ENCODE peak calls at places on chromosomes 11 and 22, in five cellular contexts. C, O, B, R and F are unnamed samples.

GRCh38 chr11:560305-561147 is at the start of the genes LMNTD2 and RASSF7:
- DNase-seq in R (peak), C (peak), O (peak), B (peak), F (peak)

GRCh38 chr22:29670615-29671014 is 49.2 kb upstream of the CABP7 start:
- DNase-seq in O (no peak), R (no peak), C (no peak), B (no peak), F (no peak)

GRCh38 chr22:20652130-20652529 is 121.8 kb upstream of the SERPIND1 start:
- DNase-seq in R (no peak), O (no peak), C (no peak), B (no peak), F (no peak)

GRCh38 chr11:123473941-123474668 is 44.0 kb downstream of the GRAMD1B start:
- DNase-seq in O (peak), R (no peak), C (no peak), B (no peak), F (no peak)

GRCh38 chr22:28053871-28054621 is 135.0 kb upstream of the PITPNB start:
- DNase-seq in B (no peak), O (no peak), C (no peak), R (no peak), F (no peak)

GRCh38 chr11:66685276-66686099 is 7.8 kb upstream of the RBM4B start:
- DNase-seq in C (no peak), O (no peak), R (no peak), B (no peak), F (no peak)

GRCh38 chr11:28017816-28018215 is 90.1 kb downstream of the KIF18A start:
- DNase-seq in R (no peak), B (no peak), C (no peak), O (no peak), F (no peak)

GRCh38 chr11:119538748-119539147 is 115.8 kb upstream of the THY1 start:
- DNase-seq in R (no peak), O (no peak), C (no peak), B (no peak), F (no peak)

GRCh38 chr22:23825246-23825905 is 13.4 kb downstream of the DERL3 start:
- DNase-seq in C (no peak), O (no peak), R (no peak), B (no peak), F (no peak)

GRCh38 chr11:11243790-11244469 is 109.1 kb downstream of the CSNK2A3 start:
- DNase-seq in B (no peak), R (peak), O (no peak), C (peak), F (peak)

GRCh38 chr11:57240757-57241156 is 3.7 kb upstream of the APLNR start:
- DNase-seq in R (no peak), C (no peak), B (no peak), O (no peak), F (no peak)

GRCh38 chr11:62539238-62539925 is 7.2 kb downstream of the AHNAK start:
- DNase-seq in B (peak), R (peak), O (peak), C (no peak), F (no peak)

GRCh38 chr11:7272373-7272772 is 20.7 kb downstream of the SYT9 start:
- DNase-seq in O (no peak), R (no peak), B (no peak), C (no peak), F (no peak)

GRCh38 chr22:45684169-45684568 is 12.5 kb downstream of the ATXN10 start:
- DNase-seq in C (peak), O (no peak), B (no peak), R (peak), F (no peak)

GRCh38 chr22:49075150-49075549 is 752.5 kb downstream of the BRD1 start:
- DNase-seq in B (no peak), O (no peak), C (no peak), R (no peak), F (no peak)

GRCh38 chr11:120375076-120375475 is 38.9 kb downstream of the ARHGEF12 start:
- DNase-seq in O (no peak), C (no peak), B (no peak), R (no peak), F (no peak)

GRCh38 chr11:69511358-69512015 is 30.0 kb downstream of the LINC01488 start:
- DNase-seq in B (no peak), R (no peak), C (no peak), O (no peak), F (no peak)

GRCh38 chr22:35904332-35904692 is 124.3 kb downstream of the RBFOX2 start:
- DNase-seq in R (no peak), C (no peak), B (no peak), O (no peak), F (no peak)

GRCh38 chr22:27886843-27887151 is 32.3 kb downstream of the PITPNB start:
- DNase-seq in B (no peak), R (no peak), C (no peak), O (no peak), F (no peak)

GRCh38 chr22:39634530-39635399 is 64.2 kb downstream of the CACNA1I start:
- DNase-seq in C (peak), R (peak), O (peak), B (peak), F (no peak)

GRCh38 chr11:12377106-12377823 is at the start of gene PARVA:
- DNase-seq in R (no peak), C (no peak), B (peak), O (peak), F (no peak)

GRCh38 chr11:14179126-14179820 is 179.7 kb downstream of the RRAS2 start:
- DNase-seq in R (no peak), O (no peak), B (no peak), C (no peak), F (no peak)

GRCh38 chr11:72409458-72409857 is 24.9 kb downstream of the CLPB start:
- DNase-seq in O (no peak), R (no peak), B (no peak), C (no peak), F (no peak)

GRCh38 chr22:23083315-23084021 is 13.1 kb downstream of the GNAZ start:
- DNase-seq in R (no peak), B (no peak), O (no peak), C (no peak), F (no peak)

GRCh38 chr11:10692716-10693115 is 839 bp downstream of the IRAG1 start:
- DNase-seq in O (no peak), C (no peak), B (no peak), R (no peak), F (no peak)

GRCh38 chr11:66419825-66420224 is 1.0 kb upstream of the NPAS4 start:
- DNase-seq in O (no peak), B (no peak), R (no peak), C (no peak), F (peak)

GRCh38 chr11:1546536-1547466 is 25.3 kb downstream of the DUSP8 start:
- DNase-seq in O (no peak), B (no peak), C (no peak), R (peak), F (peak)

GRCh38 chr11:3126901-3127691 is 38.0 kb downstream of the OSBPL5 start:
- DNase-seq in C (no peak), B (no peak), O (no peak), R (no peak), F (no peak)